ENCODE peak calls at places on chromosomes 13 and 19, in eight cellular contexts. Z, S, X, Y, P, C, M and I are unnamed samples.
A peak's percentile ranks its signal among the peaks of the same experiment; 100 is the strongest.

GRCh38 chr13:40438999-40439797 is 227.2 kb downstream of the FOXO1 start:
- DNase-seq in Z (peak; percentile 38), S (no peak), X (peak; percentile 30), Y (no peak), P (peak; percentile 58), C (no peak), M (no peak), I (no peak)

GRCh38 chr19:5103061-5103701 is 134.3 kb downstream of the KDM4B start:
- DNase-seq in Z (peak; percentile 56), S (no peak), X (peak; percentile 24), Y (no peak), P (peak; percentile 18), C (peak; percentile 9), M (peak; percentile 76), I (peak; percentile 19)

GRCh38 chr19:5694167-5694951 is 4.3 kb downstream of the RPL36 start:
- DNase-seq in Z (no peak), S (no peak), X (no peak), Y (no peak), P (no peak), C (no peak), M (no peak), I (no peak)

GRCh38 chr19:6616011-6616410 is 25.1 kb upstream of the CD70 start:
- DNase-seq in Z (no peak), S (peak; percentile 78), X (no peak), Y (no peak), P (peak; percentile 47), C (peak; percentile 81), M (no peak), I (peak; percentile 70)

GRCh38 chr19:51136891-51137551 is 5.1 kb upstream of the SIGLEC7 start:
- DNase-seq in Z (peak; percentile 25), S (no peak), X (peak; percentile 23), Y (no peak), P (no peak), C (no peak), M (no peak), I (no peak)

GRCh38 chr19:38678217-38678890 is 30.9 kb downstream of the ACTN4 start:
- DNase-seq in Z (no peak), S (no peak), X (no peak), Y (no peak), P (no peak), C (no peak), M (no peak), I (no peak)

GRCh38 chr19:39411006-39411831 is 1.2 kb upstream of the PLEKHG2 start:
- DNase-seq in Z (no peak), S (peak; percentile 71), X (peak; percentile 70), Y (peak; percentile 47), P (peak; percentile 47), C (peak; percentile 45), M (no peak), I (peak; percentile 40)

GRCh38 chr19:34731019-34731829 is 2.8 kb upstream of the ZNF181 start:
- DNase-seq in Z (no peak), S (no peak), X (no peak), Y (no peak), P (no peak), C (no peak), M (no peak), I (no peak)

GRCh38 chr13:60267498-60268202 is 103.9 kb upstream of the DIAPH3 start:
- DNase-seq in Z (no peak), S (no peak), X (no peak), Y (no peak), P (peak; percentile 4), C (no peak), M (no peak), I (no peak)

GRCh38 chr13:111027481-111028439 is 87.3 kb upstream of the ARHGEF7 start:
- DNase-seq in Z (no peak), S (peak; percentile 7), X (no peak), Y (peak; percentile 13), P (no peak), C (no peak), M (no peak), I (no peak)

GRCh38 chr19:51144482-51145045 is 2.5 kb downstream of the SIGLEC7 start:
- DNase-seq in Z (no peak), S (no peak), X (no peak), Y (no peak), P (no peak), C (no peak), M (no peak), I (no peak)

GRCh38 chr19:39968789-39969188 is 2.2 kb upstream of the PSMC4 start:
- DNase-seq in Z (no peak), S (no peak), X (no peak), Y (no peak), P (no peak), C (no peak), M (no peak), I (no peak)

GRCh38 chr19:1362385-1363257 is 21.1 kb upstream of the NDUFS7 start:
- DNase-seq in Z (no peak), S (no peak), X (no peak), Y (no peak), P (no peak), C (no peak), M (no peak), I (no peak)

GRCh38 chr19:5567360-5567970 is at the start of gene TINCR:
- DNase-seq in Z (no peak), S (no peak), X (no peak), Y (no peak), P (no peak), C (no peak), M (peak; percentile 54), I (no peak)

GRCh38 chr13:110913322-110913721 is 1.5 kb downstream of the ANKRD10 start:
- DNase-seq in Z (no peak), S (peak; percentile 35), X (no peak), Y (no peak), P (no peak), C (peak; percentile 28), M (no peak), I (no peak)

GRCh38 chr19:13013649-13014048 is 18.4 kb downstream of the NFIX start:
- DNase-seq in Z (no peak), S (no peak), X (no peak), Y (no peak), P (no peak), C (peak; percentile 59), M (no peak), I (peak; percentile 62)

GRCh38 chr13:42875448-42876269 is 94.3 kb downstream of the FAM216B start:
- DNase-seq in Z (no peak), S (no peak), X (no peak), Y (no peak), P (peak; percentile 80), C (no peak), M (peak; percentile 56), I (peak; percentile 14)

GRCh38 chr13:113874579-113875428 is 10.9 kb upstream of the GAS6 start:
- DNase-seq in Z (no peak), S (no peak), X (no peak), Y (no peak), P (no peak), C (no peak), M (no peak), I (no peak)

GRCh38 chr19:2982983-2983350 is 5.6 kb downstream of the TLE6 start:
- DNase-seq in Z (peak; percentile 40), S (peak; percentile 31), X (peak; percentile 86), Y (peak; percentile 77), P (peak; percentile 72), C (peak; percentile 58), M (peak; percentile 99), I (peak; percentile 93)

GRCh38 chr19:1106841-1107654 is 3.3 kb downstream of the GPX4 start:
- DNase-seq in Z (no peak), S (peak; percentile 38), X (no peak), Y (peak; percentile 52), P (peak; percentile 74), C (peak; percentile 74), M (no peak), I (peak; percentile 76)

GRCh38 chr19:31306006-31306753 is 43.1 kb downstream of the TSHZ3 start:
- DNase-seq in Z (no peak), S (no peak), X (no peak), Y (no peak), P (no peak), C (no peak), M (no peak), I (no peak)

GRCh38 chr13:62176051-62176450 is 760.4 kb upstream of the PCDH20 start:
- DNase-seq in Z (no peak), S (no peak), X (no peak), Y (no peak), P (no peak), C (no peak), M (no peak), I (no peak)

GRCh38 chr13:33639158-33639557 is 178.8 kb upstream of the RFC3 start:
- DNase-seq in Z (no peak), S (peak; percentile 30), X (peak; percentile 50), Y (peak; percentile 94), P (peak; percentile 91), C (peak; percentile 10), M (no peak), I (peak; percentile 68)

GRCh38 chr13:74434782-74435181 is 300.6 kb upstream of the KLF12 start:
- DNase-seq in Z (no peak), S (no peak), X (no peak), Y (no peak), P (no peak), C (no peak), M (no peak), I (no peak)

GRCh38 chr19:42658148-42658547 is 63.4 kb upstream of the CEACAM8 start:
- DNase-seq in Z (no peak), S (no peak), X (no peak), Y (no peak), P (peak; percentile 9), C (no peak), M (no peak), I (no peak)

GRCh38 chr13:113765241-113765910 is 6.3 kb downstream of the TMEM255B start:
- DNase-seq in Z (no peak), S (no peak), X (no peak), Y (no peak), P (no peak), C (no peak), M (no peak), I (no peak)

GRCh38 chr19:39129116-39129515 is 3.5 kb downstream of the PAK4 start:
- DNase-seq in Z (no peak), S (no peak), X (no peak), Y (no peak), P (no peak), C (no peak), M (no peak), I (no peak)

GRCh38 chr13:32153056-32153455 is 121.5 kb downstream of the FRY start:
- DNase-seq in Z (no peak), S (peak; percentile 81), X (no peak), Y (peak; percentile 76), P (peak; percentile 83), C (peak; percentile 59), M (no peak), I (no peak)

GRCh38 chr13:23205807-23206206 is 25.0 kb downstream of the SGCG start:
- DNase-seq in Z (no peak), S (no peak), X (no peak), Y (no peak), P (no peak), C (no peak), M (no peak), I (no peak)

GRCh38 chr13:69213331-69213850 is 894.2 kb upstream of the ATXN8OS start:
- DNase-seq in Z (no peak), S (no peak), X (no peak), Y (no peak), P (no peak), C (no peak), M (no peak), I (no peak)

GRCh38 chr19:33302974-33303790 is 848 bp upstream of the CEBPA start:
- DNase-seq in Z (no peak), S (no peak), X (no peak), Y (peak; percentile 55), P (peak; percentile 59), C (peak; percentile 32), M (peak; percentile 74), I (peak; percentile 68)

GRCh38 chr19:1140272-1140671 is 33.8 kb downstream of the SBNO2 start:
- DNase-seq in Z (no peak), S (no peak), X (no peak), Y (no peak), P (no peak), C (no peak), M (no peak), I (no peak)

GRCh38 chr19:19259741-19260140 is 13.4 kb downstream of the TM6SF2 start:
- DNase-seq in Z (no peak), S (peak; percentile 25), X (no peak), Y (no peak), P (peak; percentile 49), C (peak; percentile 52), M (peak; percentile 74), I (peak; percentile 56)

GRCh38 chr13:38570706-38571105 is 116.2 kb upstream of the FREM2 start:
- DNase-seq in Z (no peak), S (peak; percentile 70), X (no peak), Y (no peak), P (no peak), C (no peak), M (no peak), I (no peak)